ENCODE peak calls at places on chromosome 11, in nine cellular contexts. O is GM23338, Q is iPS DF 6.9, E is IMR-90, M is spleen, D is pancreas, H is HCT116, Y is neural progenitor cell, F is lung. T is an unnamed sample.

GRCh38 chr11:55994525-55994924 is at the start of gene OR5F1:
- DNase-seq in H (no peak), Q (no peak), Y (no peak), M (no peak), D (no peak), F (no peak), E (no peak), O (no peak), T (no peak)

GRCh38 chr11:72561856-72562255 is 112.4 kb downstream of the PDE2A start:
- DNase-seq in D (no peak), Q (no peak), O (no peak), H (no peak), E (no peak), M (no peak), Y (no peak), F (no peak), T (no peak)

GRCh38 chr11:10899542-10899830 is 41.6 kb upstream of the ZBED5 start:
- DNase-seq in D (no peak), E (no peak), Y (no peak), Q (no peak), M (no peak), F (peak), H (no peak), O (no peak), T (no peak)

GRCh38 chr11:73894725-73895335 is 18.0 kb downstream of the PAAF1 start:
- DNase-seq in M (no peak), Y (no peak), Q (no peak), D (no peak), H (no peak), F (no peak), O (no peak), E (peak), T (no peak)

GRCh38 chr11:41121600-41121999 is 337.9 kb downstream of the LRRC4C start:
- DNase-seq in H (no peak), O (no peak), Y (no peak), F (no peak), M (no peak), Q (no peak), E (no peak), D (no peak), T (no peak)

GRCh38 chr11:38648597-38648996 is 2050.6 kb upstream of the RAG2 start:
- DNase-seq in M (no peak), O (no peak), Q (no peak), Y (no peak), E (no peak), D (no peak), H (no peak), F (no peak), T (no peak)

GRCh38 chr11:109696191-109696897 is 274.4 kb downstream of the C11orf87 start:
- DNase-seq in O (no peak), H (peak), Y (no peak), F (no peak), D (no peak), M (peak), Q (no peak), E (peak), T (no peak)

GRCh38 chr11:113519989-113520613 is 44.9 kb upstream of the DRD2 start:
- DNase-seq in M (no peak), D (no peak), F (no peak), Q (no peak), O (no peak), E (no peak), Y (no peak), H (no peak), T (no peak)

GRCh38 chr11:68314886-68315580 is 2.6 kb downstream of the LRP5 start:
- DNase-seq in O (no peak), F (no peak), D (peak), H (peak), M (no peak), Y (no peak), Q (no peak), E (peak), T (no peak)

GRCh38 chr11:43574949-43575915 is 105.3 kb upstream of the HSD17B12 start:
- DNase-seq in M (no peak), O (peak), D (peak), Q (no peak), H (no peak), E (peak), Y (peak), F (no peak), T (peak)

GRCh38 chr11:105181100-105181499 is 41.5 kb upstream of the CARD18 start:
- DNase-seq in Q (no peak), F (no peak), M (no peak), Y (no peak), H (no peak), E (peak), D (no peak), O (no peak), T (no peak)

GRCh38 chr11:93524868-93525267 is 18.3 kb downstream of the SMCO4 start:
- DNase-seq in O (no peak), M (peak), Q (no peak), Y (no peak), E (no peak), H (no peak), F (no peak), D (no peak), T (no peak)

GRCh38 chr11:116510886-116511650 is 261.7 kb downstream of the BUD13 start:
- DNase-seq in H (no peak), Y (peak), Q (no peak), O (no peak), E (no peak), D (no peak), M (no peak), F (no peak), T (no peak)

GRCh38 chr11:83923961-83924360 is 637.8 kb upstream of the CCDC90B start:
- DNase-seq in F (no peak), Y (no peak), H (no peak), D (no peak), E (no peak), O (no peak), M (no peak), Q (no peak), T (no peak)

GRCh38 chr11:40722179-40722795 is 737.2 kb downstream of the LRRC4C start:
- DNase-seq in D (no peak), F (no peak), O (peak), Q (peak), Y (peak), H (no peak), M (no peak), E (peak), T (no peak)

GRCh38 chr11:3873712-3874349 is 18.4 kb downstream of the STIM1 start:
- DNase-seq in M (no peak), F (no peak), Y (no peak), H (no peak), Q (no peak), E (no peak), O (no peak), D (no peak), T (no peak)

GRCh38 chr11:28697920-28698827 is 590.0 kb downstream of the METTL15 start:
- DNase-seq in H (peak), F (no peak), E (peak), D (no peak), O (peak), Q (peak), M (no peak), Y (peak), T (peak)

GRCh38 chr11:21205205-21205604 is 535.8 kb downstream of the NELL1 start:
- DNase-seq in O (peak), F (no peak), M (no peak), E (no peak), D (no peak), H (no peak), Q (no peak), Y (no peak), T (no peak)

GRCh38 chr11:15896026-15896425 is 460.3 kb downstream of the SOX6 start:
- DNase-seq in D (no peak), Q (no peak), E (no peak), M (no peak), Y (no peak), F (no peak), H (no peak), O (no peak), T (no peak)

GRCh38 chr11:75014129-75014528 is 25.4 kb downstream of the NEU3 start:
- DNase-seq in H (no peak), Q (no peak), M (no peak), F (no peak), O (no peak), D (no peak), E (peak), Y (no peak), T (no peak)

GRCh38 chr11:101915811-101916291 is 471 bp downstream of the ANGPTL5 start:
- DNase-seq in D (no peak), Q (no peak), O (peak), E (peak), M (no peak), Y (peak), H (no peak), F (no peak), T (no peak)

GRCh38 chr11:133163463-133164419 is 368.6 kb downstream of the OPCML start:
- DNase-seq in E (peak), M (no peak), Y (peak), F (no peak), H (no peak), O (peak), Q (peak), D (no peak), T (no peak)

GRCh38 chr11:10906521-10906920 is 48.7 kb upstream of the ZBED5 start:
- DNase-seq in E (peak), M (no peak), D (no peak), O (no peak), H (no peak), Q (no peak), Y (no peak), F (no peak), T (no peak)

GRCh38 chr11:45786272-45786671 is 18.7 kb upstream of the SLC35C1 start:
- DNase-seq in E (no peak), O (no peak), D (no peak), H (no peak), F (no peak), Y (no peak), Q (no peak), M (no peak), T (no peak)

GRCh38 chr11:84398017-84398626 is 1112.0 kb upstream of the CCDC90B start:
- DNase-seq in D (no peak), E (peak), O (peak), F (no peak), Y (peak), Q (no peak), H (no peak), M (no peak), T (no peak)

GRCh38 chr11:94665116-94665659 is 98.0 kb downstream of the PIWIL4 start:
- DNase-seq in Y (no peak), F (no peak), Q (no peak), D (no peak), M (no peak), E (no peak), O (no peak), H (no peak), T (no peak)

DNA sequence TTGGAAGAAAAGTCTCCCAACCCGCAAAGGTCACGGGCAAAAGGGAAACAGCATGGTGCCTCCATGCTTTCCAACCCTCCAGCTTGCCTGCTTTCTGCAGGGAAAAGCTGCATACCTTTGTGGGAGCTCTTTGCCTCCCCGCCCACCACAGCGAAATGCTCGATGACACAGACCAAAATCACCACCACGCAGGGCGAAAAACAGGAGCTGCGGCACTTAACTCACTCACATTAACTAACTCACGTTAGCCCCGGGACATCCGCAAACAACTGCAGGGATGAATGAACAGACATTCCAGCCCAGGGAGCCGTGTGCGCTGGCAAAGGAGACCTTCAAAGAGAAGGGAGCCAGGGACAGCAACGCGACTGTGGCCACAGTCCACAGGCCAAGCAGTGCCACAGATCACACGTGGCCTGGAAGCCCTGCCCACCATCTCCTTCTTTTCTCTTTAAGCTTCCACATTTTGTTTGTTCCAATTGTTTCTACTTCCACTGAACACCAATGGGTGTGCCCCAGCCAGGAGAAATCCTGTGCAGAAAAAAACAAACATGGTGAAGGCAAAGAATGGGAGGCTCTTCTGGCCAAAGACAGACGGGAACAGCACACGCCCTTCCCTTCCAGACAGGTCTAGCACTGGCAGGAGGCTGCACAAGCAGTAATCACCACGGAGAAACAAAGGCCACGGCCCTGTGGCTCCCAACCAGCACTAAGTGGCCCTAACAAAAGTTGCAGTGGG is 39.3 kb downstream of the DUSP8 start:
- DNase-seq in D (peak), O (no peak), E (no peak), F (no peak), M (no peak), Q (no peak), Y (no peak), H (no peak), T (peak)
- H3K27ac ChIP-seq in D (no peak), O (no peak), E (no peak), F (peak), M (no peak), Q (no peak), Y (no peak), H (no peak), T (peak)

GRCh38 chr11:63530021-63530420 is 6.6 kb upstream of the PLAAT4 start:
- DNase-seq in D (no peak), M (no peak), Q (no peak), E (no peak), Y (no peak), F (no peak), O (peak), H (no peak), T (no peak)
- H3K27ac ChIP-seq in D (no peak), M (no peak), Q (no peak), E (no peak), Y (no peak), F (peak), O (peak), H (no peak), T (peak)

GRCh38 chr11:111777094-111778046 is 11.2 kb upstream of the PPP2R1B start:
- DNase-seq in D (no peak), E (peak), H (peak), Y (peak), Q (peak), M (no peak), O (peak), F (no peak), T (peak)
- H3K27ac ChIP-seq in D (peak), E (no peak), H (no peak), Y (no peak), Q (no peak), M (no peak), O (no peak), F (no peak), T (peak)

GRCh38 chr11:8684600-8685290 is 2.2 kb downstream of the RPL27A start:
- DNase-seq in D (no peak), E (no peak), M (no peak), Y (no peak), O (no peak), Q (no peak), H (no peak), F (no peak), T (no peak)

GRCh38 chr11:8685820-8686219 is 3.2 kb downstream of the RPL27A start:
- DNase-seq in E (no peak), Q (no peak), M (no peak), H (no peak), Y (no peak), O (no peak), D (no peak), F (no peak), T (no peak)

GRCh38 chr11:8683115-8683807 is 669 bp downstream of the RPL27A start:
- DNase-seq in H (no peak), E (no peak), F (no peak), O (no peak), Y (peak), Q (no peak), M (no peak), D (no peak), T (no peak)

GRCh38 chr11:8686325-8686724 is 3.7 kb downstream of the RPL27A start:
- DNase-seq in F (no peak), D (no peak), H (no peak), O (no peak), Y (no peak), E (no peak), Q (no peak), M (no peak), T (no peak)

DNA sequence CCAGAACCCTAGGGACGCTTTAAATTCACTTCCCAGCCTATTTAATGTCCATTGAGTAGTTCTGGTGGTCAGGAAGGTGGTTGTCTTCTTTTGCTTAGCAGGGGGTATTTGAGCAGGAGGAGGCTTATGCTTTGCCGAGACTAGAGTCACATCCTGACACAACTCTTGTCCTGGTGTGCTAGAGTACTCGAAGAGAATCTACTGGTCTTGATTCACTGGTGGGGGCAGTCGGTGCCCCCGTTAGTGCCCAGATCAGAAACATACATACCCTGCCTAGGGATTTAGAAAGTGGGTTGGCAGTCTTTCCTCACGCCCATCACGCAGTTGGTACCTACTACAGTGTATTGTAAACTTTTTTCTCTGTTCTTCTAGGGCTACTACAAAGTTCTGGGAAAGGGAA is 2.7 kb downstream of the RPL27A start:
- DNase-seq in M (no peak), F (no peak), Y (no peak), E (no peak), O (no peak), D (no peak), H (no peak), Q (no peak), T (no peak)
- H3K27ac ChIP-seq in M (no peak), F (no peak), Y (peak), E (no peak), O (peak), D (no peak), H (peak), Q (no peak), T (no peak)

GRCh38 chr11:125215205-125215565 is 50.6 kb downstream of the PKNOX2 start:
- DNase-seq in Y (no peak), F (no peak), E (no peak), O (no peak), H (no peak), D (no peak), Q (no peak), M (peak), T (no peak)
- H3K27ac ChIP-seq in Y (no peak), F (peak), E (no peak), O (no peak), H (no peak), D (no peak), Q (no peak), M (peak), T (no peak)

DNA sequence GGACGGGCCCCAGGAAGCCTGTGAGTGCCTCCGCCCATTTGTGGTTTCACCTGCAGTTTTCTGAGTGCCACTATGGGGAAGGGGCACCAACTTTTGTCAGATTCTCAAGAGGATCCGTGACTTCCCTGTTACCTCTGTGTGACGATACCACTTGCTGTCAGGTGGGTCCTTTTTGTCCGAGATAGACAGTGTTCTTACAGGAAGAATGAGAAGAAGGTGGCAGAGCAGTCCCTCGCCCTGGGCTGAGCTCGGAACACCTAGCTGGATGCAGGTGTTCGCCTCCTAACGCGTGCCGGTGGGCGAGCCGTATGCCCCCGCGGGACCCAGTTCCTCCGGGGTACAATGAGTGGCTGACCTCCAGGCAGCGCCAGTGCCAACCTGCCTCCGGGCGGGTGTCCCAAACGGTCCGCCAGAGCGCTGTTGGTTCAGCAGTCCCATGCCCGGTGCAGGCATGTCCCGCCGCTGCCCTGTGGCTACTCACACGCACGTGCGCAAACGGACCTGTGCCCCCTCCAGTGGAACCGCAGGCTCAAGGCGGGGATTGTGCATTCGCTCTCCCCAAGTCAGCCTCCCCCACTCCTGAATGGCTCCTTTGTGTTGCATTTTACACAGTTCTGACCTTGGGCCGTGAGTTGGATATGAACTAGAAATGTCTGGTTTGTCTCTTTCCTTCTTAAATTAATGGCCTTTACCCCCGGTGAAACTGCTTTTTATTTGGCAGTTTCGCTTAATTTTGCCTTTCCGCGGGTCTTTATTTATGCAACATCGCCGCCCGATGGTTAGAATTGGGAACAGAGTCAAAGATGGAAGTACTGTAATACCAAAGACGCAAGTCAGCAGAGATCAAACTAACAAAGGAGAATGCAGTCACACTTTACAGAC is 1.1 kb upstream of the ABTB2 start:
- DNase-seq in M (peak), Y (peak), Q (no peak), D (peak), O (peak), E (peak), F (peak), H (peak), T (peak)
- H3K27ac ChIP-seq in M (peak), Y (no peak), Q (no peak), D (peak), O (peak), E (no peak), F (peak), H (peak), T (no peak)

DNA sequence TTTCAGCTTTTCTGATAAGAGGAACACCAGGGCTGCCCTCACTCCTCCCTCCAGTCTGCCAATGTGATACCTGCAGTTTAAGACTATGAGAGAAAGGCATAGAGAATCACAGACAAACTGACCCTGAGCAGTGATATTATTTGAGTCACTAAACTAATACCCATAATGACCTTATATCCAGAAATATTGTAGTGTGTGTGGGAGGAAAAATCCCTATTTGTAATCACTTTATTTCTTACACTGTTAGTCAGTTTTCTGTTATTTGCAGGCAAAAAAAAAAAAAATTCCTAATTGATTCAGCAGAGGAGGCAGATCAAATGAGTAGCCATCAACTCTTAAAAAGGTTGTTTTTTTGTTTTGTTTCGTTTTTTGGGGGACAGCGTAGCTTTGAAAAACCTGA is 82.5 kb downstream of the MAML2 start:
- DNase-seq in Q (no peak), O (no peak), D (no peak), Y (no peak), H (no peak), M (no peak), F (no peak), E (peak), T (no peak)
- H3K27ac ChIP-seq in Q (no peak), O (no peak), D (no peak), Y (no peak), H (no peak), M (peak), F (no peak), E (peak), T (no peak)